ENCODE peak calls at places on chromosomes 12 and 14, in ten cellular contexts. One of them, this sample, is unnamed. For H3K4me1, the result is how much of the 10 kb centered on the place peaks cover.

GRCh38 chr12:54991161-54991991 is 6.8 kb upstream of the TESPA1 start:
- DNase-seq in tibial artery: no peak
- DNase-seq in transverse colon: no peak
- DNase-seq in thoracic aorta: no peak
- DNase-seq in cardiac muscle cell: no peak
- DNase-seq in PC-3: no peak
- DNase-seq in A673: no peak
- DNase-seq in H9: no peak
- DNase-seq in HepG2: no peak
- DNase-seq in A549: no peak
- DNase-seq in this sample: no peak

GRCh38 chr12:14185441-14186192 is 179.9 kb upstream of the ATF7IP start:
- DNase-seq in A549: peak
- DNase-seq in transverse colon: peak
- DNase-seq in cardiac muscle cell: peak
- DNase-seq in thoracic aorta: no peak
- DNase-seq in A673: peak
- DNase-seq in H9: peak
- DNase-seq in PC-3: peak
- DNase-seq in tibial artery: no peak
- DNase-seq in HepG2: peak
- DNase-seq in this sample: peak

GRCh38 chr12:25328082-25328712 is 77.5 kb upstream of the KRAS start:
- DNase-seq in A549: no peak
- DNase-seq in H9: no peak
- DNase-seq in thoracic aorta: no peak
- DNase-seq in tibial artery: no peak
- DNase-seq in transverse colon: no peak
- DNase-seq in A673: peak
- DNase-seq in cardiac muscle cell: no peak
- DNase-seq in PC-3: no peak
- DNase-seq in HepG2: peak
- DNase-seq in this sample: no peak

GRCh38 chr12:95674631-95675030 is 115.9 kb downstream of the NTN4 start:
- DNase-seq in A549: no peak
- DNase-seq in thoracic aorta: no peak
- DNase-seq in cardiac muscle cell: peak
- DNase-seq in transverse colon: no peak
- DNase-seq in A673: peak
- DNase-seq in tibial artery: no peak
- DNase-seq in HepG2: peak
- DNase-seq in H9: no peak
- DNase-seq in PC-3: no peak
- DNase-seq in this sample: no peak

GRCh38 chr14:95281560-95282176 is 38.0 kb downstream of the CLMN start:
- DNase-seq in tibial artery: peak
- DNase-seq in thoracic aorta: no peak
- DNase-seq in H9: peak
- DNase-seq in A549: no peak
- DNase-seq in transverse colon: no peak
- DNase-seq in cardiac muscle cell: no peak
- DNase-seq in HepG2: no peak
- DNase-seq in A673: no peak
- DNase-seq in PC-3: no peak
- DNase-seq in this sample: no peak

GRCh38 chr14:101843665-101844064 is 82.2 kb downstream of the PPP2R5C start:
- DNase-seq in PC-3: peak
- DNase-seq in transverse colon: peak
- DNase-seq in tibial artery: no peak
- DNase-seq in cardiac muscle cell: no peak
- DNase-seq in H9: no peak
- DNase-seq in A673: no peak
- DNase-seq in thoracic aorta: no peak
- DNase-seq in A549: no peak
- DNase-seq in HepG2: no peak
- DNase-seq in this sample: no peak

GRCh38 chr14:68248481-68249255 is 429.1 kb downstream of the RAD51B start:
- DNase-seq in PC-3: peak
- DNase-seq in transverse colon: no peak
- DNase-seq in A549: peak
- DNase-seq in tibial artery: peak
- DNase-seq in cardiac muscle cell: peak
- DNase-seq in HepG2: peak
- DNase-seq in A673: peak
- DNase-seq in thoracic aorta: no peak
- DNase-seq in H9: no peak
- DNase-seq in this sample: no peak

GRCh38 chr14:61347771-61348443 is 26.5 kb downstream of the PRKCH start:
- DNase-seq in H9: no peak
- DNase-seq in PC-3: no peak
- DNase-seq in A673: no peak
- DNase-seq in A549: no peak
- DNase-seq in thoracic aorta: no peak
- DNase-seq in transverse colon: no peak
- DNase-seq in HepG2: no peak
- DNase-seq in tibial artery: no peak
- DNase-seq in cardiac muscle cell: no peak
- DNase-seq in this sample: no peak

GRCh38 chr12:28121899-28122655 is 68.2 kb upstream of the CCDC91 start:
- DNase-seq in A549: no peak
- DNase-seq in thoracic aorta: no peak
- DNase-seq in PC-3: peak
- DNase-seq in A673: no peak
- DNase-seq in transverse colon: no peak
- DNase-seq in H9: no peak
- DNase-seq in tibial artery: no peak
- DNase-seq in HepG2: no peak
- DNase-seq in cardiac muscle cell: no peak
- DNase-seq in this sample: no peak

GRCh38 chr12:57838594-57839302 is 7.8 kb downstream of the CTDSP2 start:
- DNase-seq in cardiac muscle cell: no peak
- DNase-seq in tibial artery: no peak
- DNase-seq in HepG2: no peak
- DNase-seq in H9: no peak
- DNase-seq in A549: no peak
- DNase-seq in A673: peak
- DNase-seq in PC-3: no peak
- DNase-seq in thoracic aorta: no peak
- DNase-seq in transverse colon: no peak
- DNase-seq in this sample: no peak

GRCh38 chr12:110636516-110636915 is 22.6 kb downstream of the TCTN1 start:
- DNase-seq in transverse colon: no peak
- DNase-seq in cardiac muscle cell: no peak
- DNase-seq in A673: no peak
- DNase-seq in A549: no peak
- DNase-seq in HepG2: no peak
- DNase-seq in tibial artery: peak
- DNase-seq in H9: no peak
- DNase-seq in PC-3: no peak
- DNase-seq in thoracic aorta: no peak
- DNase-seq in this sample: no peak

GRCh38 chr12:94740601-94741362 is 90.4 kb upstream of the TMCC3 start:
- DNase-seq in H9: peak
- DNase-seq in PC-3: no peak
- DNase-seq in transverse colon: no peak
- DNase-seq in tibial artery: no peak
- DNase-seq in thoracic aorta: no peak
- DNase-seq in A549: no peak
- DNase-seq in cardiac muscle cell: no peak
- DNase-seq in HepG2: no peak
- DNase-seq in A673: no peak
- DNase-seq in this sample: no peak

GRCh38 chr12:104823985-104824441 is 134.1 kb downstream of the SLC41A2 start:
- DNase-seq in PC-3: peak
- DNase-seq in A673: no peak
- DNase-seq in tibial artery: no peak
- DNase-seq in cardiac muscle cell: no peak
- DNase-seq in H9: peak
- DNase-seq in HepG2: no peak
- DNase-seq in transverse colon: no peak
- DNase-seq in A549: no peak
- DNase-seq in thoracic aorta: no peak
- DNase-seq in this sample: no peak

DNA sequence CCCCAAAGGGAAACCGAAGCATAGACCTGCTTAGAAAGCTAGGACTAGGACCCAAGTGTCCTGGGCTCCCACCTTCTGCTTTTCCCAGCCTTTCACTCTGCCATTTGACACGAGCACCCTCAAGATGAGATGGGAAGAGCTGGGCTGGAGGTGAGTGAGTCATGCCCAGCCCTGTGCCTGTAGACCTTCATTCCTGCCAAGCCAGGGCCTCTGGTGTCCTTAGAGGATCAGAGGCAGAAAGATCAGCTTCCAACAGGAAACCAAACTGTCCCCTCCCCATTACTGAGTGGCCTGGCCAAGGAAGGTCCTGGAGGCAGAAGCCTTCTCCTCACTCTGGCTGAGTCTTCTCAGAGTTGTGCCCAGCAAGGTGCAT is 3.5 kb downstream of the TMEM63C start:
- DNase-seq in A673: no peak
- DNase-seq in thoracic aorta: no peak
- DNase-seq in tibial artery: no peak
- DNase-seq in transverse colon: no peak
- DNase-seq in PC-3: peak
- DNase-seq in HepG2: no peak
- DNase-seq in H9: no peak
- DNase-seq in A549: no peak
- DNase-seq in cardiac muscle cell: no peak
- DNase-seq in this sample: no peak
- H3K27ac ChIP-seq in A673: no peak
- H3K27ac ChIP-seq in thoracic aorta: no peak
- H3K27ac ChIP-seq in tibial artery: no peak
- H3K27ac ChIP-seq in transverse colon: peak
- H3K27ac ChIP-seq in PC-3: no peak
- H3K27ac ChIP-seq in HepG2: no peak
- H3K27ac ChIP-seq in H9: no peak
- H3K27ac ChIP-seq in A549: no peak
- H3K27ac ChIP-seq in cardiac muscle cell: no peak
- H3K27ac ChIP-seq in this sample: no peak

DNA sequence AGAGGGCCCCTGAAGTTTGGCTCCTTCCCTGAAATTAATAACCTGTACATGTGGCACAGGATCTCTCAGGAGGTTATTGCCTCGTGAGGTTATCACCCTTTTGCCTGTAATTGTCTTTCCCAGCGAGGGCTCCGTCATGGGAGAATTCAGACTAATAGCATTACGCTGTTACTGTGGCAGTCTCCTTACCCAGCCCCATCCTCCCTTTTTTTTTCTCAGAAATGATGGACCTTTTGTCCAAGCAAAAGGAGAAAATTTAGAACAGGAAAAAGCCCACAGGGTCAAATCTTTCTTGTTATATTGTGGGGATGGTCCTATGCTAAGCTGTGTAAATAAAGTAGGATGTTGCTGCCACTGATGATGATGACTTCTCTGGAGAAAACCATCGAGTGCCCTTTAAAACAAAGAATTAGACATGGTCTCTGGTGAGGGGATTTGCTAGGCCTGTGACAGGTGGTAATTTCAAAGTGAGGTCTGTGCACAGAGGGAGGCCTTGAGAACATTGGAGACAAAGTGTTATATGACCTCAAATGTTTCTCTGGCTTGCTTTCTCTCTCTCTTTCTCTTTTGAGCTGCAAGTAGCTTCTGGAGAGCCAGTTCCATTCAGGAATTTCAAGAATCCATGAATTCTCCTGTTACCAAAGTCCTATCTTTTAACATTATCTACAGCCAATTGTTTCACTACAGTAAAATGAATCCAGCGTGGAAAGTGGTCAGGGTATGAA is 357.2 kb downstream of the BMP4 start:
- DNase-seq in A673: no peak
- DNase-seq in A549: no peak
- DNase-seq in HepG2: peak
- DNase-seq in H9: no peak
- DNase-seq in cardiac muscle cell: no peak
- DNase-seq in transverse colon: no peak
- DNase-seq in tibial artery: no peak
- DNase-seq in thoracic aorta: no peak
- DNase-seq in PC-3: no peak
- DNase-seq in this sample: no peak
- TF ChIP-seq CTCF in A673: no peak
- TF ChIP-seq CTCF in A549: no peak
- TF ChIP-seq CTCF in HepG2: no peak
- TF ChIP-seq CTCF in H9: no peak
- TF ChIP-seq CTCF in cardiac muscle cell: no peak
- TF ChIP-seq CTCF in transverse colon: no peak
- TF ChIP-seq CTCF in tibial artery: no peak
- TF ChIP-seq CTCF in thoracic aorta: no peak
- TF ChIP-seq CTCF in PC-3: no peak
- TF ChIP-seq CTCF in this sample: no peak

GRCh38 chr12:12560587-12561304 is 1.9 kb downstream of the DUSP16 start:
- DNase-seq in transverse colon: peak
- DNase-seq in PC-3: peak
- DNase-seq in A673: peak
- DNase-seq in H9: no peak
- DNase-seq in tibial artery: peak
- DNase-seq in cardiac muscle cell: peak
- DNase-seq in thoracic aorta: no peak
- DNase-seq in HepG2: peak
- DNase-seq in A549: peak
- DNase-seq in this sample: no peak

GRCh38 chr12:12558291-12558690 is 4.4 kb downstream of the DUSP16 start:
- DNase-seq in tibial artery: no peak
- DNase-seq in cardiac muscle cell: no peak
- DNase-seq in A673: no peak
- DNase-seq in transverse colon: no peak
- DNase-seq in A549: no peak
- DNase-seq in HepG2: no peak
- DNase-seq in PC-3: no peak
- DNase-seq in H9: no peak
- DNase-seq in thoracic aorta: no peak
- DNase-seq in this sample: no peak

GRCh38 chr12:12557733-12558132 is 4.9 kb downstream of the DUSP16 start:
- DNase-seq in H9: no peak
- DNase-seq in transverse colon: no peak
- DNase-seq in tibial artery: no peak
- DNase-seq in HepG2: no peak
- DNase-seq in A549: no peak
- DNase-seq in A673: no peak
- DNase-seq in cardiac muscle cell: no peak
- DNase-seq in PC-3: no peak
- DNase-seq in thoracic aorta: no peak
- DNase-seq in this sample: no peak

GRCh38 chr12:12561305-12562015 is 1.2 kb downstream of the DUSP16 start:
- DNase-seq in A673: peak
- DNase-seq in A549: no peak
- DNase-seq in HepG2: peak
- DNase-seq in tibial artery: peak
- DNase-seq in transverse colon: peak
- DNase-seq in PC-3: peak
- DNase-seq in cardiac muscle cell: peak
- DNase-seq in H9: peak
- DNase-seq in thoracic aorta: peak
- DNase-seq in this sample: no peak

GRCh38 chr12:12559699-12560296 is 2.9 kb downstream of the DUSP16 start:
- DNase-seq in cardiac muscle cell: no peak
- DNase-seq in A673: no peak
- DNase-seq in H9: no peak
- DNase-seq in HepG2: no peak
- DNase-seq in transverse colon: no peak
- DNase-seq in A549: no peak
- DNase-seq in tibial artery: no peak
- DNase-seq in PC-3: no peak
- DNase-seq in thoracic aorta: no peak
- DNase-seq in this sample: no peak
- H3K4me1 ChIP-seq in cardiac muscle cell: under half
- H3K4me1 ChIP-seq in A673: under half
- H3K4me1 ChIP-seq in H9: under half
- H3K4me1 ChIP-seq in HepG2: half or more
- H3K4me1 ChIP-seq in transverse colon: under half
- H3K4me1 ChIP-seq in A549: under half
- H3K4me1 ChIP-seq in tibial artery: half or more
- H3K4me1 ChIP-seq in PC-3: under half
- H3K4me1 ChIP-seq in thoracic aorta: under half
- H3K4me1 ChIP-seq in this sample: under half

GRCh38 chr12:108327621-108328371 is 11.3 kb downstream of the CMKLR1 start:
- DNase-seq in PC-3: no peak
- DNase-seq in A673: no peak
- DNase-seq in transverse colon: no peak
- DNase-seq in thoracic aorta: no peak
- DNase-seq in tibial artery: no peak
- DNase-seq in HepG2: no peak
- DNase-seq in H9: no peak
- DNase-seq in cardiac muscle cell: no peak
- DNase-seq in A549: no peak
- DNase-seq in this sample: no peak
- H3K27ac ChIP-seq in PC-3: no peak
- H3K27ac ChIP-seq in A673: no peak
- H3K27ac ChIP-seq in transverse colon: peak
- H3K27ac ChIP-seq in thoracic aorta: peak
- H3K27ac ChIP-seq in tibial artery: peak
- H3K27ac ChIP-seq in HepG2: no peak
- H3K27ac ChIP-seq in H9: no peak
- H3K27ac ChIP-seq in cardiac muscle cell: no peak
- H3K27ac ChIP-seq in A549: no peak
- H3K27ac ChIP-seq in this sample: no peak